ENCODE peak calls at places on chromosomes 2 and 18, in five cellular contexts. M is PC-9, X is heart left ventricle, P is ascending aorta, K is small intestine. Z is an unnamed sample.

GRCh38 chr2:47127862-47128543 is 27.1 kb downstream of the STPG4 start:
- DNase-seq in M (no peak), X (no peak), P (no peak), K (peak; percentile 18), Z (peak; percentile 51)

GRCh38 chr2:221546505-221547225 is 25.4 kb downstream of the EPHA4 start:
- DNase-seq in M (peak; percentile 97), X (no peak), P (no peak), K (no peak), Z (no peak)

GRCh38 chr2:226873051-226873620 is 37.3 kb downstream of the RHBDD1 start:
- DNase-seq in M (no peak), X (no peak), P (no peak), K (no peak), Z (no peak)

GRCh38 chr2:216777637-216778273 is 82.1 kb downstream of the TNP1 start:
- DNase-seq in M (peak; percentile 57), X (no peak), P (no peak), K (peak; percentile 63), Z (peak; percentile 89)

GRCh38 chr2:215347878-215348277 is 36.0 kb downstream of the ATIC start:
- DNase-seq in M (no peak), X (no peak), P (no peak), K (no peak), Z (no peak)

GRCh38 chr2:144379891-144380311 is 140.0 kb downstream of the ZEB2 start:
- DNase-seq in M (no peak), X (peak; percentile 55), P (no peak), K (no peak), Z (no peak)

GRCh38 chr2:69565431-69565839 is 78.1 kb downstream of the AAK1 start:
- DNase-seq in M (no peak), X (peak; percentile 30), P (no peak), K (peak; percentile 45), Z (peak; percentile 95)

GRCh38 chr18:48488388-48488850 is 50.4 kb upstream of the CTIF start:
- DNase-seq in M (peak; percentile 95), X (peak; percentile 89), P (peak; percentile 91), K (peak; percentile 85), Z (peak; percentile 79)

GRCh38 chr18:14975431-14975830 is 227.5 kb downstream of the ANKRD30B start:
- DNase-seq in M (no peak), X (no peak), P (no peak), K (no peak), Z (no peak)

GRCh38 chr18:14978962-14979535 is 231.1 kb downstream of the ANKRD30B start:
- DNase-seq in M (no peak), X (no peak), P (no peak), K (peak; percentile 61), Z (peak; percentile 52)

GRCh38 chr18:14978191-14978590 is 230.2 kb downstream of the ANKRD30B start:
- DNase-seq in M (no peak), X (no peak), P (no peak), K (no peak), Z (no peak)

GRCh38 chr18:14974576-14974975 is 226.6 kb downstream of the ANKRD30B start:
- DNase-seq in M (peak; percentile 82), X (no peak), P (no peak), K (no peak), Z (no peak)

GRCh38 chr18:14976736-14977430 is 228.9 kb downstream of the ANKRD30B start:
- DNase-seq in M (peak; percentile 46), X (no peak), P (no peak), K (no peak), Z (no peak)
- H3K9me3 ChIP-seq in M (no peaks in the 10 kb centered on the region), X (no peaks in the 10 kb centered on the region), P (no peaks in the 10 kb centered on the region), K (peaks cover 1% of the 10 kb centered on the region), Z (peaks cover 40% of the 10 kb centered on the region)

DNA sequence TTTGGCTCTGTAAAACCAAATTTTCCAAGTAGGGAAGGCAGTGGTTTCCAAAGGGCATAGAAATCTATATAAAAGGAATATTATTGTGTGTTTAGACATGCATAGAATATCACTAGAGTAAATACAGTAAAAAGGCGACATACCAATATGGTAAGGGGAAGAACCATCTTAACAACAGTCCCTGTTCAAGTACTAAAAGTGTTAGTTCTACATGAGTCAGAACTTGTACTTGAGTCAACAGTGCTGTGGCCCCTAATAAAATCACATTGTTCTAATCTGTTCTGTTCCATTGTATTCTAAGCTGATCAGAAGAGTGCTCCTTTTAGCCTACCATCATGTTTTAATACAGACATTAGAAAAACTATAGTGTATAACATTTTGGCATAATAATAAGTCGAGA is 36.1 kb upstream of the TNFRSF11A start:
- DNase-seq in M (no peak), X (no peak), P (no peak), K (no peak), Z (no peak)
- H3K27me3 ChIP-seq in M (no peaks in the 10 kb centered on the region), X (no peaks in the 10 kb centered on the region), P (no peaks in the 10 kb centered on the region), K (no peaks in the 10 kb centered on the region), Z (no peaks in the 10 kb centered on the region)

GRCh38 chr2:26782876-26783704 is 2.8 kb upstream of the CENPA start:
- DNase-seq in M (no peak), X (no peak), P (no peak), K (peak; percentile 81), Z (no peak)

GRCh38 chr2:26780203-26780760 is 5.6 kb upstream of the CENPA start:
- DNase-seq in M (no peak), X (no peak), P (no peak), K (no peak), Z (no peak)

GRCh38 chr2:26784570-26785234 is 1.2 kb upstream of the CENPA start:
- DNase-seq in M (peak; percentile 71), X (no peak), P (no peak), K (no peak), Z (no peak)

GRCh38 chr2:26786207-26787023 is 559 bp downstream of the CENPA start:
- DNase-seq in M (no peak), X (peak; percentile 47), P (no peak), K (no peak), Z (peak; percentile 73)

DNA sequence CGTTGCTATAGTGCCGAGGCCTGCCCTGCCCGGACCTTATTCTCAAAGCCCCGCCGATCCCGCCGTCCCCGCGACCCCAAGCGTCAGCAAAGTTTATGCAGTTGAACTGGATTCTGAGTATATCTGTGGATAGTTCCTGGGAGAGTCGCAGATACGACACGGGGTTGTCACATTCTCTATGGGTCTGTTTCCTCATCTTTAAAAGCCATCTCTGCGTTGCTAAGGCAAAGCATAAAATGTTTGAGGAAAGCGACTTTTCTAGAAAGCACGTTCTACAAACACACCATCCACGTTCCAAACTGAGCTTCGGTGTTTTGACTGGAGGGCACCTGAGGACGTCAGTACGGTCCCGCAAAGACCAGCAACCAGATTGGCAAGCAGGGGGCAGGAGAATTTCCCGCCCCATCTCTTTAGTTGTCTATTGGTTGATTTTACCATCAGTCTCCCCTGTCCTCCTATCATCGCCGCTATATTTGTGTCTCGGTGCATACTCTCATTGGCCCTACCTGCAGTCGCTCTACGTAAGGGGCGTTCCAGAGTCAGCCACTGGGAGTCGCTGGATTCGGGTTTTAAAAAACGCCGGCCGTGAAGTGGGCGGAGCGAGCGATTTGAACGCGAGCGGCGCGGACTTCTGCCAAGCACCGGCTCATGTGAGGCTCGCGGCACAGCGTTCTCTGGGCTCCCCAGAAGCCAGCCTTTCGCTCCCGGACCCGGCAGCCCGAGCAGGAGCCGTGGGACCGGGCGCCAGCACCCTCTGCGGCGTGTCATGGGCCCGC is at the start of gene CENPA:
- DNase-seq in M (peak; percentile 99), X (peak; percentile 97), P (peak; percentile 99), K (peak; percentile 100), Z (peak; percentile 99)
- H3K27ac ChIP-seq in M (peak within 1 kb of the TSS; percentile 31), X (no peak within 1 kb of the TSS), P (no peak within 1 kb of the TSS), K (peak within 1 kb of the TSS; percentile 59), Z (peak within 1 kb of the TSS; percentile 95)

DNA sequence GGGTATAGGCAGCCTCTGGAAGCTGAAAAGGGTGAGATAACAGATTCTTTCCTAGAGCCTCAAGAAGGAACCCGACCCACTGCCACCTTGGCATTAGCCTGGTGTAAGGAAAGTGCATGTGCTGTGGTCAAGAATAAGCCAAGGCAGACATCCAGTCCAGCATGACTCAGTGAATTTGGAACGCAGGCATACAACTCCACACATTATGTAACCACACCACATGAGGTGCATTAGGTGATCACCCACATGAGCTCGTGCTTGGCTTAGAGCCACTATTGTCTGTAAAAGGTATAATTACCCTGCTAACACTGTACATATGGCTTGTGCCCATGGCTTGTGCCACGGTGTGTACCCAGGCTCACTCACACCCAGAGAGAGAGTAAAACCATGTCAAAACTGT is 583.7 kb upstream of the HNMT start:
- DNase-seq in M (no peak), X (no peak), P (no peak), K (no peak), Z (no peak)
- H3K9me3 ChIP-seq in M (no peaks in the 10 kb centered on the region), X (no peaks in the 10 kb centered on the region), P (no peaks in the 10 kb centered on the region), K (no peaks in the 10 kb centered on the region), Z (peaks cover 20% of the 10 kb centered on the region)

GRCh38 chr2:217919781-217920351 is 82.9 kb downstream of the TNS1 start:
- DNase-seq in M (no peak), X (peak; percentile 86), P (peak; percentile 95), K (no peak), Z (peak; percentile 79)
- H3K27me3 ChIP-seq in M (no peaks in the 10 kb centered on the region), X (no peaks in the 10 kb centered on the region), P (no peaks in the 10 kb centered on the region), K (no peaks in the 10 kb centered on the region), Z (no peaks in the 10 kb centered on the region)

GRCh38 chr2:202322435-202322834 is 53.7 kb upstream of the BMPR2 start:
- DNase-seq in M (no peak), X (no peak), P (no peak), K (no peak), Z (no peak)

GRCh38 chr2:202314116-202314515 is 48.6 kb downstream of the NOP58 start:
- DNase-seq in M (no peak), X (no peak), P (no peak), K (no peak), Z (no peak)

GRCh38 chr2:202311823-202312388 is 46.3 kb downstream of the NOP58 start:
- DNase-seq in M (no peak), X (no peak), P (no peak), K (no peak), Z (no peak)

DNA sequence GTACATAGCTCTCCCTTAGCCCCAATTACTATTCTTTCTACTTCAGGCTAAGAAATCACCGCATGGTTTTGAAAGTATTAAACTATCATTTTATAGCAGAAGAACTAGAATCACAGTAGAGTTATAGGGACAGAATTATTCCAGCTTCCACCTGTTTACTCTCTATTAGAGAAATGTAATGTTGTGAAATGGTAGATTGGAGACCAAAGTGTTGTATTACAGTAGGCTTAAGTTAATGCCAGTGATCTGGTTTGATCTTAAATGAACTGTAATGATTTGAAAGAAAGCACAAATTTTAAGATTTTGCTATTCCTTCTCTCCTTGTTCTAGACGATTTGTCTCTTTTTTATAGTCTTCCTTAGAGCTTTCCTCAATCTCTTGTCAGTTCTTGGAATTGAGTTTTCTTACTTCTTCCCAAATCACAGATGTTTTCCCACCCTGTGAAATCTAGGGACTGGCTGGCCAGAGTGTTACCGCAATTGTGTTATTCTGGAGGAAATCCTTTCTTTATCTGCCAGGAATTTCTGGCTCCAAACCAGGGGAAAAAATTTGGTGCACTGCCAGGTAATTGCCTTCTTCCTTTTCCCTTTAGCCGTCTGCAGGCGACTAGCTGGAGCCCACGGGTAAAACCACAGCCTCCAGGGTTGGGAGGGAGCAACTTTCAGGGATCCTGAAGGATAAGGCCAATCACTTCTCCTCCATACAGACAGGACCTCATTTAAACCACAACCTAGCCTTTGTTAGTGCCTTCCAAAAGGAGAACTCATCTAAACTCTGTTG is 51.7 kb downstream of the NOP58 start:
- DNase-seq in M (no peak), X (peak; percentile 76), P (peak; percentile 76), K (peak; percentile 58), Z (no peak)
- H3K27ac ChIP-seq in M (no peak overlapping the region), X (peak overlapping the region; percentile 22), P (no peak overlapping the region), K (no peak overlapping the region), Z (no peak overlapping the region)

GRCh38 chr2:4745056-4745455 is 947.1 kb upstream of the SOX11 start:
- DNase-seq in M (no peak), X (no peak), P (no peak), K (no peak), Z (no peak)
- H3K9me3 ChIP-seq in M (no peaks in the 10 kb centered on the region), X (peaks cover 7% of the 10 kb centered on the region), P (no peaks in the 10 kb centered on the region), K (no peaks in the 10 kb centered on the region), Z (no peaks in the 10 kb centered on the region)

GRCh38 chr18:57149031-57149430 is 2.1 kb downstream of the BOD1L2 start:
- DNase-seq in M (no peak), X (no peak), P (no peak), K (no peak), Z (no peak)
- H3K27me3 ChIP-seq in M (no peaks in the 10 kb centered on the region), X (no peaks in the 10 kb centered on the region), P (no peaks in the 10 kb centered on the region), K (no peaks in the 10 kb centered on the region), Z (no peaks in the 10 kb centered on the region)

Z was measured in endodermal cell.